ENCODE peak calls at places on chromosome 18, in nine cellular contexts. G is activated CD4-positive, alpha-beta T cell treated with anti-CD3 and anti-CD28 coated beads, Interleukin-2, amount 50 U/mL, for 48 hours; X is neuronal stem cell; V is BE2C; K is RPMI7951; S is left cardiac atrium; O is stimulated activated CD4-positive, alpha-beta T cell treated with anti-CD3 and anti-CD28 coated beads, TNF-alpha, amount 100 ng/mL, for 24 hours; M is NCI-H774; H is A549. Y is an unnamed sample.

GRCh38 chr18:59458575-59458974 is 99.5 kb upstream of the LMAN1 start:
- DNase-seq in X (no peak), G (no peak), H (no peak), O (no peak), K (no peak), V (no peak), M (no peak), S (no peak), Y (no peak)

GRCh38 chr18:33184178-33184577 is 256.3 kb downstream of the CCDC178 start:
- DNase-seq in X (no peak), M (no peak), G (no peak), K (no peak), O (no peak), S (no peak), V (no peak), H (no peak), Y (no peak)

GRCh38 chr18:59954746-59955145 is 55.0 kb downstream of the PMAIP1 start:
- DNase-seq in X (no peak), H (peak), O (no peak), G (no peak), K (peak), M (no peak), V (no peak), S (no peak), Y (no peak)

GRCh38 chr18:29496276-29496675 is 1319.3 kb upstream of the CDH2 start:
- DNase-seq in O (no peak), X (no peak), K (no peak), G (no peak), M (no peak), V (no peak), H (no peak), S (no peak), Y (no peak)

GRCh38 chr18:13465476-13465875 is 246.9 kb downstream of the LDLRAD4 start:
- DNase-seq in S (no peak), O (no peak), M (no peak), K (no peak), G (no peak), X (no peak), H (no peak), V (no peak), Y (no peak)

GRCh38 chr18:74148543-74149070 is 284 bp downstream of the TIMM21 start:
- DNase-seq in G (peak), M (no peak), O (no peak), S (no peak), V (no peak), X (no peak), H (no peak), K (no peak), Y (no peak)

GRCh38 chr18:13136689-13137040 is 81.9 kb upstream of the LDLRAD4 start:
- DNase-seq in M (no peak), O (no peak), X (no peak), V (peak), K (peak), H (no peak), S (no peak), G (peak), Y (no peak)

GRCh38 chr18:54984908-54985307 is 25.6 kb upstream of the CCDC68 start:
- DNase-seq in V (no peak), M (no peak), S (no peak), K (no peak), X (no peak), O (no peak), H (no peak), G (no peak), Y (no peak)

GRCh38 chr18:58552057-58552461 is 76.8 kb downstream of the ALPK2 start:
- DNase-seq in O (no peak), M (no peak), X (no peak), K (no peak), V (no peak), S (no peak), G (peak), H (peak), Y (no peak)

GRCh38 chr18:48163184-48164095 is 233.0 kb upstream of the SMAD2 start:
- DNase-seq in V (no peak), O (no peak), M (no peak), S (no peak), G (no peak), H (no peak), K (no peak), X (no peak), Y (no peak)

GRCh38 chr18:58476521-58477210 is 152.2 kb downstream of the ALPK2 start:
- DNase-seq in H (no peak), V (no peak), O (no peak), X (no peak), S (no peak), M (no peak), G (no peak), K (peak), Y (no peak)

GRCh38 chr18:63974991-63975390 is 5.1 kb downstream of the SERPINB8 start:
- DNase-seq in V (no peak), M (no peak), G (peak), X (no peak), S (no peak), O (no peak), H (peak), K (peak), Y (no peak)

Y was measured in Right ventricle myocardium inferior.